ENCODE peak calls at places on chromosomes 7 and 10, in five cellular contexts. M is activated naive CD4-positive, alpha-beta T cell treated with anti-CD3 and anti-CD28 coated beads, Interleukin-2, amount 50 U/mL, for 16 hours; G is hippocampal formation; A is NCI-H2029; O is RPMI8226. P is an unnamed sample.

GRCh38 chr10:99329891-99330674 is 927 bp downstream of the CNNM1 start:
- DNase-seq in M (peak; percentile 13), A (no peak), G (no peak), O (no peak), P (no peak)

GRCh38 chr7:103833401-103833800 is 156.1 kb downstream of the RELN start:
- DNase-seq in G (no peak), A (no peak), M (no peak), O (no peak), P (no peak)

GRCh38 chr7:23157679-23158078 is 24.2 kb upstream of the NUP42 start:
- DNase-seq in A (no peak), M (no peak), O (no peak), G (no peak), P (no peak)

GRCh38 chr10:73850863-73851461 is 23.4 kb downstream of the CAMK2G start:
- DNase-seq in G (no peak), A (no peak), M (no peak), O (no peak), P (no peak)

GRCh38 chr7:47543659-47544058 is 38.3 kb downstream of the TNS3 start:
- DNase-seq in O (no peak), A (no peak), M (no peak), G (no peak), P (no peak)

GRCh38 chr10:88897019-88897853 is 17.2 kb downstream of the STAMBPL1 start:
- DNase-seq in O (no peak), G (no peak), A (no peak), M (peak; percentile 19), P (peak; percentile 72)

GRCh38 chr10:80855348-80855971 is 317.8 kb downstream of the SH2D4B start:
- DNase-seq in G (no peak), O (no peak), A (no peak), M (no peak), P (no peak)

GRCh38 chr7:43294080-43294630 is 181.7 kb downstream of the HECW1 start:
- DNase-seq in G (no peak), M (no peak), A (no peak), O (no peak), P (no peak)

GRCh38 chr10:126661841-126662520 is 8.5 kb downstream of the C10orf90 start:
- DNase-seq in M (no peak), O (no peak), A (no peak), G (no peak), P (no peak)

GRCh38 chr10:17216217-17216900 is 11.7 kb upstream of the VIM start:
- DNase-seq in M (no peak), A (no peak), G (no peak), O (no peak), P (no peak)

GRCh38 chr7:13830604-13830915 is 158.9 kb downstream of the ETV1 start:
- DNase-seq in M (no peak), G (no peak), A (no peak), O (peak; percentile 12), P (no peak)

GRCh38 chr10:92690211-92691041 is 671 bp downstream of the HHEX start:
- DNase-seq in M (peak; percentile 38), G (no peak), A (no peak), O (no peak), P (peak; percentile 82)

GRCh38 chr7:74013539-74014272 is 14.3 kb upstream of the ELN start:
- DNase-seq in M (no peak), G (peak; percentile 48), A (no peak), O (no peak), P (no peak)